ENCODE peak calls at places on chromosomes 12 and 14, in six cellular contexts. One of them, this sample, is unnamed.
A peak's percentile ranks its signal among the peaks of the same experiment; 100 is the strongest.

GRCh38 chr14:87615822-87616679 is 376.9 kb downstream of the GALC start:
- DNase-seq in neuronal stem cell: peak; percentile 64
- DNase-seq in H9: peak; percentile 73
- DNase-seq in H1: peak; percentile 36
- DNase-seq in IMR-90: peak; percentile 19
- DNase-seq in mesenchymal stem cell: peak; percentile 76
- DNase-seq in this sample: peak; percentile 82

GRCh38 chr14:75553761-75554160 is 24.7 kb upstream of the FLVCR2 start:
- DNase-seq in IMR-90: no peak
- DNase-seq in mesenchymal stem cell: peak; percentile 59
- DNase-seq in H9: no peak
- DNase-seq in H1: no peak
- DNase-seq in neuronal stem cell: no peak
- DNase-seq in this sample: no peak

GRCh38 chr12:68786929-68787328 is 21.0 kb upstream of the MDM2 start:
- DNase-seq in IMR-90: no peak
- DNase-seq in mesenchymal stem cell: no peak
- DNase-seq in H9: no peak
- DNase-seq in neuronal stem cell: no peak
- DNase-seq in H1: no peak
- DNase-seq in this sample: no peak

GRCh38 chr12:1618489-1618888 is 10.5 kb upstream of the WNT5B start:
- DNase-seq in H1: no peak
- DNase-seq in H9: no peak
- DNase-seq in neuronal stem cell: no peak
- DNase-seq in IMR-90: peak; percentile 26
- DNase-seq in mesenchymal stem cell: peak; percentile 14
- DNase-seq in this sample: no peak

GRCh38 chr12:12551115-12551514 is 11.5 kb downstream of the DUSP16 start:
- DNase-seq in H9: no peak
- DNase-seq in H1: no peak
- DNase-seq in mesenchymal stem cell: no peak
- DNase-seq in neuronal stem cell: no peak
- DNase-seq in IMR-90: no peak
- DNase-seq in this sample: no peak

GRCh38 chr12:4900327-4900726 is 9.4 kb upstream of the KCNA1 start:
- DNase-seq in neuronal stem cell: no peak
- DNase-seq in H9: no peak
- DNase-seq in H1: no peak
- DNase-seq in IMR-90: peak; percentile 27
- DNase-seq in mesenchymal stem cell: no peak
- DNase-seq in this sample: peak; percentile 34

GRCh38 chr12:131116437-131117117 is 162.9 kb downstream of the ADGRD1 start:
- DNase-seq in IMR-90: no peak
- DNase-seq in mesenchymal stem cell: no peak
- DNase-seq in H9: peak; percentile 73
- DNase-seq in H1: no peak
- DNase-seq in neuronal stem cell: no peak
- DNase-seq in this sample: peak; percentile 36

GRCh38 chr12:49482095-49483051 is 56.5 kb upstream of the KCNH3 start:
- DNase-seq in neuronal stem cell: no peak
- DNase-seq in H1: no peak
- DNase-seq in mesenchymal stem cell: no peak
- DNase-seq in H9: peak; percentile 59
- DNase-seq in IMR-90: peak; percentile 39
- DNase-seq in this sample: peak; percentile 46

GRCh38 chr12:75564821-75565220 is 53.4 kb upstream of the KRR1 start:
- DNase-seq in IMR-90: no peak
- DNase-seq in mesenchymal stem cell: no peak
- DNase-seq in H9: no peak
- DNase-seq in H1: no peak
- DNase-seq in neuronal stem cell: no peak
- DNase-seq in this sample: no peak

GRCh38 chr14:104425171-104425681 is 154.3 kb upstream of the C14orf180 start:
- DNase-seq in H1: no peak
- DNase-seq in mesenchymal stem cell: no peak
- DNase-seq in IMR-90: no peak
- DNase-seq in H9: no peak
- DNase-seq in neuronal stem cell: no peak
- DNase-seq in this sample: no peak

GRCh38 chr14:73802431-73803188 is 49.0 kb upstream of the PTGR2 start:
- DNase-seq in IMR-90: no peak
- DNase-seq in H9: peak; percentile 51
- DNase-seq in mesenchymal stem cell: peak; percentile 28
- DNase-seq in neuronal stem cell: no peak
- DNase-seq in H1: no peak
- DNase-seq in this sample: no peak

GRCh38 chr12:44031472-44032185 is 195.7 kb downstream of the TMEM117 start:
- DNase-seq in IMR-90: peak; percentile 28
- DNase-seq in neuronal stem cell: no peak
- DNase-seq in H9: no peak
- DNase-seq in mesenchymal stem cell: no peak
- DNase-seq in H1: no peak
- DNase-seq in this sample: no peak

DNA sequence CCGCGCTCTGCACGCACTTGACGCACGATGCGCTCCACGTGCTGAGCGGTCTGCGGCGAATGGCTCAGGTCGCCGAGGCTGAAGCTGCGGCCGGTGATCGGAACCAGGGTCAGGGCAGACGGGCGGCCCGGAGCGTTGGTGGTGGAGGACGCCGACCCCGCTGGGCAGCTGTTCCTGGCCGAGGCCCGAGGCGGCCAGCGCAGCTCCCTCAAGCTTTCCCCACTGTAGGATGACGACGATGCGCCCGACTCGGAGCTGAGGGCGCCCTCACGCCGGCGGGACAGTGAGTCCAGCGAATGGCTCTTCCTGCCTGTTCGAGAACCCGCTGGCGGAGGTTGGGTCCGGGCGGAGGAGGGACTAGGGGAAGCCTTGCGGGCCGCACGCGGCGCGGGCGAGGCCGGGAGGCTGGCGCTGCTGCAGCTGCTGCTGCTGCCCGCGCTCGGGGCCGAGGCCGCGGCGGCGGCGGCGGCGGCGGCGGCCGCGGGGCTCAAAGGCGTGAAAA is 2.0 kb downstream of the CCDC177 start:
- DNase-seq in mesenchymal stem cell: no peak
- DNase-seq in H1: no peak
- DNase-seq in neuronal stem cell: no peak
- DNase-seq in H9: no peak
- DNase-seq in IMR-90: no peak
- DNase-seq in this sample: no peak
- H2AFZ ChIP-seq in mesenchymal stem cell: no peak overlapping the region
- H2AFZ ChIP-seq in H1: no peak overlapping the region
- H2AFZ ChIP-seq in neuronal stem cell: no peak overlapping the region
- H2AFZ ChIP-seq in H9: no peak overlapping the region
- H2AFZ ChIP-seq in IMR-90: peak overlapping the region; percentile 69
- H2AFZ ChIP-seq in this sample: peak overlapping the region; percentile 30

DNA sequence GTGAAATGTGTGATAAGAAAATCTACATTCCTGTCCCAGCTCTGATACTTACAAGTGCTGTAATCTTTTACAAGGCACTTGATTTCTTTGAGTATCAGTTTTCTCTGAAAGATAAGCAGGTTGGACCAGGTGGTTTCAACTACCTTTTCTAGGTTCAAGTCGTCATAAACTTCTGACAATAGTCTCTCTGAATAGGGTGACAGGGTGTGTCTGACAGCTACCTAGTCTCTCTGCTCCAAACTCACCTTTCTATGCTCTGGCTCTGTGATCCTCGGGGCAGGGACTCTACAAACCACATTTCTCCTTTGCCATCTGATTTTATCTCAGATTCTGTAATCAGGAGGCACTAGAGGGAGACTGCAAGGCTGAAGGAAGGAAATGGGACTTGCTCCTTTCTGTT is 137.7 kb upstream of the SYT1 start:
- DNase-seq in mesenchymal stem cell: no peak
- DNase-seq in H9: no peak
- DNase-seq in IMR-90: no peak
- DNase-seq in H1: no peak
- DNase-seq in neuronal stem cell: no peak
- DNase-seq in this sample: no peak
- H3K4me1 ChIP-seq in mesenchymal stem cell: no peaks in the 10 kb centered on the region
- H3K4me1 ChIP-seq in H9: no peaks in the 10 kb centered on the region
- H3K4me1 ChIP-seq in IMR-90: no peaks in the 10 kb centered on the region
- H3K4me1 ChIP-seq in H1: no peaks in the 10 kb centered on the region
- H3K4me1 ChIP-seq in neuronal stem cell: peaks cover 1% of the 10 kb centered on the region
- H3K4me1 ChIP-seq in this sample: no peaks in the 10 kb centered on the region

GRCh38 chr12:38614171-38614570 is 291.2 kb downstream of the CPNE8 start:
- DNase-seq in IMR-90: no peak
- DNase-seq in neuronal stem cell: no peak
- DNase-seq in H1: no peak
- DNase-seq in mesenchymal stem cell: no peak
- DNase-seq in H9: no peak
- DNase-seq in this sample: no peak

GRCh38 chr12:38610808-38611350 is 294.3 kb downstream of the ALG10B start:
- DNase-seq in neuronal stem cell: no peak
- DNase-seq in IMR-90: no peak
- DNase-seq in mesenchymal stem cell: no peak
- DNase-seq in H9: no peak
- DNase-seq in H1: no peak
- DNase-seq in this sample: no peak
- H2AK5ac ChIP-seq in neuronal stem cell: no peak overlapping the region
- H2AK5ac ChIP-seq in IMR-90: no peak overlapping the region
- H2AK5ac ChIP-seq in mesenchymal stem cell: no peak overlapping the region
- H2AK5ac ChIP-seq in H9: no peak overlapping the region
- H2AK5ac ChIP-seq in H1: no peak overlapping the region
- H2AK5ac ChIP-seq in this sample: no peak overlapping the region

GRCh38 chr12:104219361-104219892 is 3.8 kb downstream of the TXNRD1 start:
- DNase-seq in neuronal stem cell: no peak
- DNase-seq in mesenchymal stem cell: peak; percentile 98
- DNase-seq in IMR-90: peak; percentile 98
- DNase-seq in H9: no peak
- DNase-seq in H1: no peak
- DNase-seq in this sample: peak; percentile 91
- H2AFZ ChIP-seq in neuronal stem cell: no peak overlapping the region
- H2AFZ ChIP-seq in mesenchymal stem cell: no peak overlapping the region
- H2AFZ ChIP-seq in IMR-90: no peak overlapping the region
- H2AFZ ChIP-seq in H9: no peak overlapping the region
- H2AFZ ChIP-seq in H1: no peak overlapping the region
- H2AFZ ChIP-seq in this sample: no peak overlapping the region

GRCh38 chr12:124915249-124916236 is 1.1 kb upstream of the UBC start:
- DNase-seq in IMR-90: peak; percentile 21
- DNase-seq in neuronal stem cell: no peak
- DNase-seq in H9: peak; percentile 72
- DNase-seq in H1: no peak
- DNase-seq in mesenchymal stem cell: peak; percentile 63
- DNase-seq in this sample: no peak

GRCh38 chr12:124917135-124917840 is 2.8 kb upstream of the UBC start:
- DNase-seq in H1: peak; percentile 97
- DNase-seq in H9: peak; percentile 100
- DNase-seq in mesenchymal stem cell: peak; percentile 100
- DNase-seq in IMR-90: peak; percentile 100
- DNase-seq in neuronal stem cell: peak; percentile 95
- DNase-seq in this sample: peak; percentile 99

GRCh38 chr12:124914392-124915248 is at the start of gene UBC:
- DNase-seq in IMR-90: peak; percentile 92
- DNase-seq in neuronal stem cell: peak; percentile 94
- DNase-seq in H9: peak; percentile 89
- DNase-seq in H1: no peak
- DNase-seq in mesenchymal stem cell: peak; percentile 97
- DNase-seq in this sample: peak; percentile 84

GRCh38 chr12:124917841-124918621 is 3.6 kb upstream of the UBC start:
- DNase-seq in H9: no peak
- DNase-seq in H1: no peak
- DNase-seq in mesenchymal stem cell: no peak
- DNase-seq in neuronal stem cell: no peak
- DNase-seq in IMR-90: peak; percentile 21
- DNase-seq in this sample: peak; percentile 90

GRCh38 chr12:124916370-124917134 is 2.1 kb upstream of the UBC start:
- DNase-seq in H1: no peak
- DNase-seq in neuronal stem cell: no peak
- DNase-seq in H9: no peak
- DNase-seq in IMR-90: peak; percentile 93
- DNase-seq in mesenchymal stem cell: peak; percentile 94
- DNase-seq in this sample: peak; percentile 91
- H3K4me1 ChIP-seq in H1: peaks cover 24% of the 10 kb centered on the region
- H3K4me1 ChIP-seq in neuronal stem cell: peaks cover 29% of the 10 kb centered on the region
- H3K4me1 ChIP-seq in H9: peaks cover 8% of the 10 kb centered on the region
- H3K4me1 ChIP-seq in IMR-90: peaks cover 11% of the 10 kb centered on the region
- H3K4me1 ChIP-seq in mesenchymal stem cell: peaks cover 15% of the 10 kb centered on the region
- H3K4me1 ChIP-seq in this sample: peaks cover 9% of the 10 kb centered on the region

GRCh38 chr14:30354439-30354838 is 204.5 kb upstream of the G2E3 start:
- DNase-seq in H1: no peak
- DNase-seq in neuronal stem cell: no peak
- DNase-seq in IMR-90: no peak
- DNase-seq in mesenchymal stem cell: no peak
- DNase-seq in H9: no peak
- DNase-seq in this sample: no peak
- H2AK5ac ChIP-seq in H1: no peak overlapping the region
- H2AK5ac ChIP-seq in neuronal stem cell: no peak overlapping the region
- H2AK5ac ChIP-seq in IMR-90: no peak overlapping the region
- H2AK5ac ChIP-seq in mesenchymal stem cell: no peak overlapping the region
- H2AK5ac ChIP-seq in H9: no peak overlapping the region
- H2AK5ac ChIP-seq in this sample: no peak overlapping the region

GRCh38 chr14:61609885-61610284 is 85.4 kb upstream of the HIF1A start:
- DNase-seq in H9: no peak
- DNase-seq in IMR-90: peak; percentile 86
- DNase-seq in mesenchymal stem cell: peak; percentile 84
- DNase-seq in neuronal stem cell: no peak
- DNase-seq in H1: no peak
- DNase-seq in this sample: peak; percentile 62
- H2AFZ ChIP-seq in H9: no peak overlapping the region
- H2AFZ ChIP-seq in IMR-90: no peak overlapping the region
- H2AFZ ChIP-seq in mesenchymal stem cell: no peak overlapping the region
- H2AFZ ChIP-seq in neuronal stem cell: no peak overlapping the region
- H2AFZ ChIP-seq in H1: no peak overlapping the region
- H2AFZ ChIP-seq in this sample: no peak overlapping the region